ENCODE peak calls at places on chromosomes 13 and 19, in five cellular contexts. D, G, P, Q and V are unnamed samples.
A peak's percentile ranks its signal among the peaks of the same experiment; 100 is the strongest.

GRCh38 chr19:50952890-50953289 is at the start of gene KLK5:
- DNase-seq in D (no peak), G (peak; percentile 85), P (no peak), Q (no peak), V (no peak)

GRCh38 chr13:99758465-99759162 is 213.0 kb downstream of the ZIC5 start:
- DNase-seq in D (no peak), G (no peak), P (no peak), Q (no peak), V (no peak)

GRCh38 chr19:31962565-31962996 is 382.8 kb upstream of the ZNF507 start:
- DNase-seq in D (no peak), G (no peak), P (no peak), Q (no peak), V (no peak)

GRCh38 chr13:109145631-109146030 is 516.2 kb downstream of the MYO16 start:
- DNase-seq in D (peak; percentile 55), G (no peak), P (peak; percentile 82), Q (peak; percentile 51), V (peak; percentile 61)

GRCh38 chr19:55188620-55189019 is 8.5 kb upstream of the SYT5 start:
- DNase-seq in D (no peak), G (no peak), P (no peak), Q (no peak), V (no peak)

GRCh38 chr13:109989686-109990085 is 203.3 kb upstream of the IRS2 start:
- DNase-seq in D (no peak), G (no peak), P (peak; percentile 46), Q (no peak), V (no peak)

GRCh38 chr13:44050450-44051063 is 170.9 kb downstream of the LACC1 start:
- DNase-seq in D (no peak), G (no peak), P (peak; percentile 52), Q (no peak), V (peak; percentile 9)

GRCh38 chr13:88097541-88097940 is 426.4 kb downstream of the SLITRK5 start:
- DNase-seq in D (no peak), G (no peak), P (no peak), Q (no peak), V (no peak)

GRCh38 chr13:87680298-87680697 is 9.1 kb downstream of the SLITRK5 start:
- DNase-seq in D (no peak), G (no peak), P (no peak), Q (no peak), V (peak; percentile 11)

GRCh38 chr19:54518844-54519243 is 16.2 kb downstream of the LAIR2 start:
- DNase-seq in D (no peak), G (no peak), P (no peak), Q (no peak), V (no peak)

GRCh38 chr13:102367836-102368235 is 34.0 kb downstream of the FGF14 start:
- DNase-seq in D (no peak), G (no peak), P (no peak), Q (no peak), V (no peak)

GRCh38 chr19:40831502-40832430 is 18.5 kb downstream of the CYP2A6 start:
- DNase-seq in D (no peak), G (no peak), P (peak; percentile 88), Q (peak; percentile 59), V (no peak)

GRCh38 chr19:2144190-2144589 is 7.2 kb downstream of the AP3D1 start:
- DNase-seq in D (no peak), G (no peak), P (no peak), Q (no peak), V (no peak)

GRCh38 chr13:106416645-106417044 is 118.8 kb downstream of the EFNB2 start:
- DNase-seq in D (no peak), G (no peak), P (no peak), Q (no peak), V (no peak)

GRCh38 chr13:107376393-107377085 is 808.6 kb upstream of the ARGLU1 start:
- DNase-seq in D (no peak), G (no peak), P (no peak), Q (no peak), V (peak; percentile 78)

GRCh38 chr19:29690842-29691241 is 24.2 kb downstream of the C19orf12 start:
- DNase-seq in D (no peak), G (no peak), P (no peak), Q (no peak), V (no peak)

GRCh38 chr19:53192771-53193533 is at the start of gene ZNF665:
- DNase-seq in D (peak; percentile 90), G (peak; percentile 88), P (peak; percentile 95), Q (peak; percentile 58), V (peak; percentile 79)

GRCh38 chr19:32233885-32234284 is 111.5 kb upstream of the ZNF507 start:
- DNase-seq in D (no peak), G (no peak), P (no peak), Q (no peak), V (no peak)

GRCh38 chr13:75170321-75170720 is 311.6 kb downstream of the TBC1D4 start:
- DNase-seq in D (no peak), G (no peak), P (no peak), Q (no peak), V (no peak)

GRCh38 chr19:4829001-4829712 is 2.4 kb downstream of the TICAM1 start:
- DNase-seq in D (peak; percentile 61), G (no peak), P (no peak), Q (no peak), V (no peak)

GRCh38 chr13:91406619-91407018 is 8.2 kb downstream of the GPC5 start:
- DNase-seq in D (no peak), G (no peak), P (peak; percentile 31), Q (peak; percentile 7), V (peak; percentile 24)

GRCh38 chr19:16326401-16327130 is 1.9 kb downstream of the KLF2 start:
- DNase-seq in D (no peak), G (no peak), P (no peak), Q (no peak), V (no peak)

GRCh38 chr13:73722120-73722519 is 412.1 kb downstream of the KLF12 start:
- DNase-seq in D (no peak), G (no peak), P (peak; percentile 26), Q (peak; percentile 28), V (peak; percentile 20)

GRCh38 chr19:10086904-10087256 is 763 bp downstream of the SHFL start:
- DNase-seq in D (no peak), G (no peak), P (peak; percentile 50), Q (no peak), V (no peak)

GRCh38 chr13:20843177-20843576 is 59.4 kb downstream of the XPO4 start:
- DNase-seq in D (no peak), G (no peak), P (no peak), Q (peak; percentile 65), V (no peak)

GRCh38 chr13:112616586-112617381 is 28.8 kb upstream of the TUBGCP3 start:
- DNase-seq in D (no peak), G (no peak), P (peak; percentile 72), Q (no peak), V (peak; percentile 55)

GRCh38 chr19:3944018-3944721 is 11.3 kb downstream of the NMRK2 start:
- DNase-seq in D (no peak), G (no peak), P (no peak), Q (no peak), V (no peak)

GRCh38 chr13:100610399-100611347 is 22.1 kb upstream of the GGACT start:
- DNase-seq in D (no peak), G (no peak), P (no peak), Q (no peak), V (no peak)

GRCh38 chr19:56149656-56150038 is 8.6 kb downstream of the ZNF444 start:
- DNase-seq in D (no peak), G (no peak), P (no peak), Q (no peak), V (no peak)

GRCh38 chr13:23979361-23980159 is 82.3 kb upstream of the C1QTNF9B start:
- DNase-seq in D (peak; percentile 73), G (peak; percentile 35), P (peak; percentile 91), Q (peak; percentile 66), V (peak; percentile 17)

GRCh38 chr13:43551897-43552456 is 234.8 kb downstream of the ENOX1 start:
- DNase-seq in D (no peak), G (no peak), P (no peak), Q (no peak), V (no peak)

GRCh38 chr19:42074513-42075363 is 1.2 kb upstream of the ZNF574 start:
- DNase-seq in D (no peak), G (peak; percentile 45), P (peak; percentile 50), Q (no peak), V (no peak)

GRCh38 chr19:10305139-10305806 is 4.3 kb downstream of the ZGLP1 start:
- DNase-seq in D (no peak), G (no peak), P (peak; percentile 83), Q (no peak), V (no peak)

GRCh38 chr13:46797468-46798237 is 692 bp upstream of the ESD start:
- DNase-seq in D (no peak), G (no peak), P (no peak), Q (peak; percentile 7), V (peak; percentile 39)

GRCh38 chr13:25232937-25233515 is 54.3 kb downstream of the MTMR6 start:
- DNase-seq in D (no peak), G (no peak), P (peak; percentile 57), Q (no peak), V (peak; percentile 45)

GRCh38 chr19:33647146-33647545 is 25.4 kb downstream of the CHST8 start:
- DNase-seq in D (peak; percentile 5), G (no peak), P (no peak), Q (no peak), V (no peak)

GRCh38 chr19:55809381-55810058 is 22.3 kb downstream of the NLRP11 start:
- DNase-seq in D (peak; percentile 74), G (no peak), P (peak; percentile 43), Q (no peak), V (peak; percentile 67)